ENCODE peak calls at places on chromosomes 1 and 21, in four cellular contexts. One of them, this sample, is unnamed. For H3K4me1, the result is how much of the 10 kb centered on the place peaks cover.

GRCh38 chr21:42221581-42222345 is 2.8 kb downstream of the ABCG1 start:
- DNase-seq in trophoblast cell: no peak
- DNase-seq in neuronal stem cell: no peak
- DNase-seq in H1: no peak
- DNase-seq in this sample: no peak

GRCh38 chr1:201222125-201222524 is 31.5 kb downstream of the IGFN1 start:
- DNase-seq in trophoblast cell: no peak
- DNase-seq in neuronal stem cell: no peak
- DNase-seq in H1: no peak
- DNase-seq in this sample: no peak

GRCh38 chr1:21534674-21535378 is 25.6 kb downstream of the ALPL start:
- DNase-seq in trophoblast cell: peak
- DNase-seq in H1: no peak
- DNase-seq in neuronal stem cell: peak
- DNase-seq in this sample: peak

GRCh38 chr1:209207701-209208286 is 375.7 kb upstream of the CAMK1G start:
- DNase-seq in trophoblast cell: peak
- DNase-seq in H1: peak
- DNase-seq in neuronal stem cell: peak
- DNase-seq in this sample: peak

GRCh38 chr1:18201997-18202719 is 94.6 kb downstream of the IGSF21 start:
- DNase-seq in trophoblast cell: no peak
- DNase-seq in H1: no peak
- DNase-seq in neuronal stem cell: no peak
- DNase-seq in this sample: no peak

GRCh38 chr21:38352536-38353219 is 95.9 kb downstream of the KCNJ15 start:
- DNase-seq in H1: no peak
- DNase-seq in neuronal stem cell: peak
- DNase-seq in trophoblast cell: peak
- DNase-seq in this sample: peak

GRCh38 chr1:1371354-1371740 is 3.7 kb downstream of the AURKAIP1 start:
- DNase-seq in H1: no peak
- DNase-seq in trophoblast cell: no peak
- DNase-seq in neuronal stem cell: no peak
- DNase-seq in this sample: no peak

GRCh38 chr1:230256896-230257295 is 169.2 kb downstream of the PGBD5 start:
- DNase-seq in H1: no peak
- DNase-seq in trophoblast cell: no peak
- DNase-seq in neuronal stem cell: no peak
- DNase-seq in this sample: no peak

GRCh38 chr1:30690115-30690645 is 33.2 kb downstream of the MATN1 start:
- DNase-seq in H1: no peak
- DNase-seq in neuronal stem cell: no peak
- DNase-seq in trophoblast cell: no peak
- DNase-seq in this sample: no peak

GRCh38 chr21:32020551-32020950 is 147.7 kb downstream of the HUNK start:
- DNase-seq in trophoblast cell: no peak
- DNase-seq in H1: no peak
- DNase-seq in neuronal stem cell: no peak
- DNase-seq in this sample: no peak

GRCh38 chr1:172638885-172639831 is 19.7 kb upstream of the FASLG start:
- DNase-seq in H1: no peak
- DNase-seq in neuronal stem cell: no peak
- DNase-seq in trophoblast cell: peak
- DNase-seq in this sample: peak

DNA sequence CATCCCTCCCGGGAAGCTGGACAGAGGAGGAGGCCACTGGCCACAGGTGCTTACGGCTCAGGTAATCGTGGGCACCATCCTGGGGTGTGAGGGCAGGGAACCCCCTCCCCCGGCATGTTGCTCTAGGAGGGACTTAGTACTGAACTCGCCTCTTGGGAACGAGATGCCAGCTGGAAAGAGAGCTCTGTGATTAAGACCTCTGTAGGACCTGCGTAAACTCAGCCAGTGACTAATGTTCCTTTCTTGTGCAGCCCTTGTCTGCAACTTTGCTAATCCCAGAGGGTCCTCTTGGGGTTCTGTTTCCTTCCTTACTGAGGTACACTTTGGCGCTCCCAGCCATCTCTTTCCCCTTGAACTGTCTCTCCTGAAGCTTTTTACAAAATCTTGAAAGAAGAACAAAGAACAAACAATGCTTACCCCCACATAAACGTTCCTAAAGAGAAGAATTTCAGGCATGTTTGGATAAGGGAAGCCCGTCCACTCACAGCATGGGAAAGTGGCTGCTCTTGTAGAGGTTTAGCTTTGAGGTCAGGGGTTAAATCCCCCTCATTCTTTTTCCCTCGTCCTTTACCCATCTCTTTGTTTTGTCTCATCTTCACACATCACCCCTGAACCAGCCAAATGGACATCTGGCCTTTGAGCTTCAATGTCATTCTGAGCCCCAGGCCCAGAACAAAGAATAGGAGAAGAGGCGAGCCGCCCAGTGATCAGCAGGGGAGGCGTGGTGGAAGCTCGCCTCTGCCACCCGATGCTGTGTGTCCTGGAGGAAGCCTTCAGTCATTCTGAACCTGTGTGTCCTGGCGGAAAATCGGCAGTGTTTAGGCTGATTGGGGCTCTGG is 37.4 kb downstream of the CITED4 start:
- DNase-seq in trophoblast cell: peak
- DNase-seq in H1: no peak
- DNase-seq in neuronal stem cell: peak
- DNase-seq in this sample: peak
- H2BK12ac ChIP-seq in trophoblast cell: no peak
- H2BK12ac ChIP-seq in H1: peak
- H2BK12ac ChIP-seq in neuronal stem cell: peak
- H2BK12ac ChIP-seq in this sample: no peak

GRCh38 chr1:115112496-115113375 is 23.4 kb upstream of the TSPAN2 start:
- DNase-seq in neuronal stem cell: peak
- DNase-seq in trophoblast cell: peak
- DNase-seq in H1: no peak
- DNase-seq in this sample: peak
- H3K4me3 ChIP-seq in neuronal stem cell: no peak
- H3K4me3 ChIP-seq in trophoblast cell: no peak
- H3K4me3 ChIP-seq in H1: no peak
- H3K4me3 ChIP-seq in this sample: no peak

DNA sequence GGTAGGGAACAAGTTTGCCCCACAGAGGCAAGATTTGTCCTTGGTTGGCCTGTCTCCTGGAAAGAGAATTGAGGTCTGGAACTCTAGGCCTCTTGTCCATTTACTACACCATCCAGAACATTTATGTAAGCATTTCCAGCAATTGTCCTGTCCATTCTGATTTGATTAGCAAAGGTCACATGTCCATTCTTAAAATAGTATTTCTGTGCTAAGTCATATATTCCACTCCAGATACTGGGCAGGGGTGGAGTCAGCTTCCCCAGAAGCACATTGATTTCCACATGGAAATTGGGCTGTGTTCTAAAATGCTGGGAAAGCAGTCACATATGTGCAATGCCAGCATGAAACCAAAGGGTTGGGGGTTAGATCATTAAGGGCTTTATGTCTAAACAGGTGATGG is 21.5 kb upstream of the FMN2 start:
- DNase-seq in trophoblast cell: no peak
- DNase-seq in neuronal stem cell: no peak
- DNase-seq in H1: no peak
- DNase-seq in this sample: no peak
- H3K4me1 ChIP-seq in trophoblast cell: under half
- H3K4me1 ChIP-seq in neuronal stem cell: under half
- H3K4me1 ChIP-seq in H1: under half
- H3K4me1 ChIP-seq in this sample: under half

GRCh38 chr1:113027008-113027407 is 46.0 kb upstream of the LRIG2 start:
- DNase-seq in neuronal stem cell: no peak
- DNase-seq in trophoblast cell: no peak
- DNase-seq in H1: no peak
- DNase-seq in this sample: no peak
- H2BK12ac ChIP-seq in neuronal stem cell: no peak
- H2BK12ac ChIP-seq in trophoblast cell: no peak
- H2BK12ac ChIP-seq in H1: peak
- H2BK12ac ChIP-seq in this sample: no peak

DNA sequence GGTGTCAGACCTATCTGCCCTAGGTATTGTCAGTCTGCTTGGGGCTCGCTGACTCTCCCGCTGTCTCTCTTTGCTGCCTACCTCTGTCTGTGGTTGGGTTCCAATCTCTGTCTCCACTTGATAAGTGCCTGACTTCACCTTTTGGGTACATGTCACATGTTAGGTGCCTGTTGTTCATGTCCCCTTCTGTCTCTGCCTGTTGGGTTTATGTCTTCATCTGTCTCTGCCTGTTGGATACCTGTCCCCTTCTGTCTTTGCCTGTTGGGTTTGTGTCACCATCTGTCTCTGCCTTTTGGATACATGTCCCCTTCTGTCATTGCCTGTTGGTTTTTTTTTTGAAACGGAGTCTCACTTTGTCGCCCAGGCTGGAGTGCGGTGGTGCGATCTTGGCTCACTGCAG is 14.6 kb downstream of the RPS6KA1 start:
- DNase-seq in H1: no peak
- DNase-seq in neuronal stem cell: no peak
- DNase-seq in trophoblast cell: no peak
- DNase-seq in this sample: no peak
- H3K4me3 ChIP-seq in H1: no peak
- H3K4me3 ChIP-seq in neuronal stem cell: no peak
- H3K4me3 ChIP-seq in trophoblast cell: no peak
- H3K4me3 ChIP-seq in this sample: no peak

GRCh38 chr1:150106331-150106730 is 38.8 kb downstream of the VPS45 start:
- DNase-seq in neuronal stem cell: no peak
- DNase-seq in H1: no peak
- DNase-seq in trophoblast cell: no peak
- DNase-seq in this sample: no peak
- H3K4me1 ChIP-seq in neuronal stem cell: under half
- H3K4me1 ChIP-seq in H1: under half
- H3K4me1 ChIP-seq in trophoblast cell: under half
- H3K4me1 ChIP-seq in this sample: under half

GRCh38 chr1:26472330-26472900 is at the start of gene HMGN2:
- DNase-seq in trophoblast cell: peak
- DNase-seq in H1: peak
- DNase-seq in neuronal stem cell: peak
- DNase-seq in this sample: peak
- H2BK12ac ChIP-seq in trophoblast cell: no peak
- H2BK12ac ChIP-seq in H1: peak
- H2BK12ac ChIP-seq in neuronal stem cell: peak
- H2BK12ac ChIP-seq in this sample: peak

DNA sequence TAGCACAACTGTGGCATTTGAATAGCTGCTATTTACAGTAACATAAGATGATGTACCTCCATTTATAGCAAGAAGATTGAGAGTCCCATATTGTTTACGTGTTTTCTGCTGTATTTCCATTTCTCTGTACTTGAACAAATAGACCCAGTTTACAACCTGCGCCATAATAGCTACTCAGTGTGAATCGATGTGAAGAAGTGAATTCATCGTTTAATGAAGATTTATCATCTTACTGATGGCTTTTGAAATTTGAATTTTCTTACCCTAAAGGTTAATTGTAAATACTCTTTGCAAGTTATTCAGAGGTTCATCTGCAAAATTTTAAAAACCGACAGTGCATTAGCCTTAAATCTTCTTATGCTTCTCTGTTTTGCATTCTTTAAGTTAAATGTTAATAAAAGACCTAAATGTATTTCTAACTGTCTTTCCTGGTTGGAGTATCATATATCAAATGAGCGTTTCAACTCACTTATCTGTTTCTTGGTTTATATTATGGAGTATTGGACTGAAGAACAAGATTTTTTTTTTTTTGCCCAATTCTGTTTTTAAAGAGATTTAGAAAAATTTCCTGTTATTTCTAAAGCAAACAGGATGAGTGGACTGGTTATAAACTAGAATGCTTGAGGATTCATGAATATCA is 2.2 kb downstream of the MACO1 start:
- DNase-seq in trophoblast cell: no peak
- DNase-seq in H1: no peak
- DNase-seq in neuronal stem cell: no peak
- DNase-seq in this sample: no peak
- H3K4me3 ChIP-seq in trophoblast cell: no peak
- H3K4me3 ChIP-seq in H1: no peak
- H3K4me3 ChIP-seq in neuronal stem cell: no peak
- H3K4me3 ChIP-seq in this sample: no peak

DNA sequence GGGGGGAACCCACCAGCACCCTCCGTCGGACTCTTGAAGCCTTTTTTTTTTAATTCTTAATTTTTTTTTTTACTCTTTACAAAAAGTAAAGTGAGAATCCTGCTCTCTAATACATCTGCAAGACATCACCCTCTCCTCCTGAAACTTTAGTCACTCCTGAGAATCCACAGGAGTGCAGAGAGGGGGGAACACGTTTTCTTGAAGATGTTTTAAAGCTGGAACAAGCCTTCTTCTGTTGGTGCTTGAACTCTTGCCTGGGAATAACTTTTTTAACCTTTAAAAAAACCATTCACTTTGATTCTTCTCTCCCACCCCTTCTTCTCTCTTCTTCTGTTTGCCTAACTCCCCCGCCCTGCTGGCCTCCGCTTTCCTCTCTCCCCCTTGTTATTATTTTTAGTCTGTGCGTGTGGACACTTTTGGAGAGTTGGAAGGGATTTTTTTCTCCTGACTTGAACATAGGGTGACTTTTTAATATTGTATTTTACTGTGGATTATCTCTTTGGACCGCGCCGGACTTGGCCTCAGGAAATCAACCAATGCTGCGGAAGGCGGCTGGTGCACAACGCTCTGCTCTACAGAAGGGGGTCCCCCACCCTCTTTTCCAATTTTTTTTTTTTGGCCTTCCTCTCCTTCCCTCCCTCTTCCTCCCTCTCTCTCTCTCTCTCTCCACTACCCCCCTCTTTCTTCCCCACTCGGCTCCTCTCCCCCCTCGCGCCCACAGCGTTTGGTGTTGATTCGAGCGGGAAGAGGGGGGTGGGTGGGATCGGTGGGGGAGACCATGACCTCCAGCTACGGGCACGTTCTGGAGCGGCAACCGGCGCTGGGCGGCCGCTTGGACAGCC is at the start of gene PRRX1:
- DNase-seq in H1: no peak
- DNase-seq in trophoblast cell: no peak
- DNase-seq in neuronal stem cell: no peak
- DNase-seq in this sample: no peak
- H3K4me1 ChIP-seq in H1: under half
- H3K4me1 ChIP-seq in trophoblast cell: under half
- H3K4me1 ChIP-seq in neuronal stem cell: under half
- H3K4me1 ChIP-seq in this sample: under half

This sample was measured in mesenchymal stem cell.